ENCODE peak calls at places on chromosomes 1 and 21, in six cellular contexts. C is SK-N-SH, L is GM23248, H is HCT116, K is PC-3, V is neural progenitor cell. F is an unnamed sample.

GRCh38 chr1:177665935-177666334 is 303.9 kb downstream of the SEC16B start:
- DNase-seq in C (no peak), L (no peak), H (no peak), K (no peak), V (no peak), F (no peak)

GRCh38 chr1:31422505-31423319 is 9.7 kb downstream of the SERINC2 start:
- DNase-seq in C (peak), L (peak), H (peak), K (peak), V (peak), F (peak)

GRCh38 chr1:175152006-175152652 is 40.4 kb downstream of the KIAA0040 start:
- DNase-seq in C (peak), L (peak), H (peak), K (peak), V (peak), F (peak)

GRCh38 chr21:31576428-31576827 is 83.1 kb upstream of the SOD1 start:
- DNase-seq in C (no peak), L (peak), H (no peak), K (peak), V (no peak), F (no peak)

GRCh38 chr1:155160128-155160527 is 13.0 kb downstream of the KRTCAP2 start:
- DNase-seq in C (no peak), L (no peak), H (no peak), K (no peak), V (no peak), F (no peak)

GRCh38 chr1:87243573-87243972 is 85.1 kb upstream of the LMO4 start:
- DNase-seq in C (no peak), L (peak), H (no peak), K (peak), V (no peak), F (no peak)

GRCh38 chr1:98035587-98035986 is 114.8 kb upstream of the DPYD start:
- DNase-seq in C (no peak), L (no peak), H (no peak), K (no peak), V (no peak), F (no peak)

GRCh38 chr1:16072095-16072494 is 1.4 kb downstream of the FAM131C start:
- DNase-seq in C (no peak), L (no peak), H (no peak), K (no peak), V (no peak), F (no peak)

GRCh38 chr1:67019600-67020136 is 34.3 kb downstream of the SLC35D1 start:
- DNase-seq in C (no peak), L (peak), H (no peak), K (no peak), V (no peak), F (no peak)

GRCh38 chr1:99004270-99005141 is at the start of gene PLPPR5:
- DNase-seq in C (peak), L (peak), H (no peak), K (no peak), V (peak), F (peak)

GRCh38 chr1:67441183-67441582 is 11.0 kb upstream of the SERBP1 start:
- DNase-seq in C (peak), L (peak), H (no peak), K (peak), V (no peak), F (peak)

GRCh38 chr1:200150721-200151120 is 123.2 kb downstream of the NR5A2 start:
- DNase-seq in C (no peak), L (peak), H (peak), K (peak), V (no peak), F (no peak)

GRCh38 chr1:87478231-87478630 is 149.6 kb downstream of the LMO4 start:
- DNase-seq in C (no peak), L (peak), H (peak), K (peak), V (peak), F (no peak)

GRCh38 chr1:4636644-4637380 is 17.6 kb upstream of the AJAP1 start:
- DNase-seq in C (no peak), L (no peak), H (no peak), K (no peak), V (no peak), F (no peak)

GRCh38 chr1:150149490-150150453 is at the start of gene PLEKHO1:
- DNase-seq in C (peak), L (peak), H (no peak), K (peak), V (peak), F (peak)

GRCh38 chr1:31934251-31934650 is 3.9 kb downstream of the PTP4A2 start:
- DNase-seq in C (no peak), L (no peak), H (no peak), K (no peak), V (no peak), F (no peak)

GRCh38 chr1:151990856-151991198 is 2.8 kb downstream of the S100A10 start:
- DNase-seq in C (no peak), L (peak), H (no peak), K (peak), V (no peak), F (no peak)

GRCh38 chr1:78617615-78618026 is 2.6 kb upstream of the IFI44L start:
- DNase-seq in C (peak), L (peak), H (peak), K (peak), V (peak), F (peak)

GRCh38 chr21:36654796-36655325 is 44.1 kb upstream of the SIM2 start:
- DNase-seq in C (no peak), L (no peak), H (no peak), K (no peak), V (no peak), F (no peak)

GRCh38 chr21:45515241-45516061 is 26.8 kb downstream of the SLC19A1 start:
- DNase-seq in C (no peak), L (no peak), H (no peak), K (peak), V (no peak), F (no peak)

GRCh38 chr1:4931486-4931885 is 277.1 kb downstream of the AJAP1 start:
- DNase-seq in C (no peak), L (no peak), H (no peak), K (peak), V (no peak), F (no peak)

GRCh38 chr21:17550671-17551308 is 37.9 kb downstream of the CXADR start:
- DNase-seq in C (no peak), L (no peak), H (no peak), K (no peak), V (no peak), F (no peak)

GRCh38 chr21:32413697-32414578 is 1.4 kb downstream of the EVA1C start:
- DNase-seq in C (no peak), L (peak), H (no peak), K (peak), V (no peak), F (no peak)

GRCh38 chr1:5522605-5523145 is 469.6 kb downstream of the NPHP4 start:
- DNase-seq in C (peak), L (no peak), H (no peak), K (no peak), V (no peak), F (no peak)

GRCh38 chr1:28860332-28861073 is 48.5 kb downstream of the OPRD1 start:
- DNase-seq in C (no peak), L (peak), H (no peak), K (peak), V (no peak), F (no peak)

GRCh38 chr1:185719021-185719420 is 15.2 kb upstream of the HMCN1 start:
- DNase-seq in C (no peak), L (peak), H (peak), K (peak), V (peak), F (no peak)

GRCh38 chr1:110380667-110381283 is 10.1 kb downstream of the SLC16A4 start:
- DNase-seq in C (no peak), L (peak), H (no peak), K (no peak), V (no peak), F (no peak)

GRCh38 chr1:111499026-111499790 is 4.2 kb downstream of the ADORA3 start:
- DNase-seq in C (no peak), L (no peak), H (no peak), K (no peak), V (no peak), F (no peak)

GRCh38 chr1:177937931-177938330 is 31.9 kb downstream of the SEC16B start:
- DNase-seq in C (no peak), L (peak), H (no peak), K (no peak), V (no peak), F (no peak)

GRCh38 chr1:173245892-173246291 is 38.8 kb upstream of the TNFSF4 start:
- DNase-seq in C (no peak), L (no peak), H (no peak), K (no peak), V (no peak), F (no peak)

GRCh38 chr1:26695417-26696190 is at the start of gene ARID1A:
- DNase-seq in C (peak), L (peak), H (peak), K (peak), V (peak), F (peak)
- TF ChIP-seq EZH2phosphoT487 in C (no peak), L (no peak), H (no peak), K (no peak), V (no peak), F (no peak)

GRCh38 chr1:10670190-10670589 is 126.3 kb downstream of the CASZ1 start:
- DNase-seq in C (no peak), L (no peak), H (no peak), K (no peak), V (no peak), F (no peak)
- H3K9ac ChIP-seq in C (no peak), L (no peak), H (no peak), K (no peak), V (no peak), F (no peak)

GRCh38 chr1:47187926-47188250 is 1.9 kb downstream of the PDZK1IP1 start:
- DNase-seq in C (no peak), L (no peak), H (no peak), K (no peak), V (no peak), F (no peak)

GRCh38 chr1:47189844-47190562 is at the start of gene PDZK1IP1:
- DNase-seq in C (no peak), L (peak), H (no peak), K (no peak), V (peak), F (no peak)

GRCh38 chr1:47190807-47191206 is 971 bp upstream of the PDZK1IP1 start:
- DNase-seq in C (no peak), L (no peak), H (no peak), K (no peak), V (no peak), F (no peak)

GRCh38 chr1:47187226-47187925 is 2.5 kb downstream of the PDZK1IP1 start:
- DNase-seq in C (no peak), L (no peak), H (no peak), K (no peak), V (no peak), F (no peak)

GRCh38 chr1:47188901-47189785 is 693 bp downstream of the PDZK1IP1 start:
- DNase-seq in C (no peak), L (no peak), H (no peak), K (no peak), V (no peak), F (no peak)
- TF ChIP-seq EZH2phosphoT487 in C (no peak), L (no peak), H (no peak), K (no peak), V (no peak), F (no peak)

GRCh38 chr1:43969416-43969745 is 429 bp upstream of the DPH2 start:
- DNase-seq in C (no peak), L (no peak), H (no peak), K (no peak), V (no peak), F (no peak)
- H3K9ac ChIP-seq in C (no peak), L (no peak), H (no peak), K (no peak), V (no peak), F (no peak)

F was measured in MM.1S.